ENCODE peak calls at places on chromosomes 1 and 21, in six cellular contexts. O is GDM1, V is WTC11, C is anterior cingulate cortex, R is D341Med, I is GM03348. A is an unnamed sample.

GRCh38 chr1:239247299-239247698 is 139.1 kb upstream of the CHRM3 start:
- DNase-seq in R (no peak), O (no peak), C (no peak), V (no peak), I (no peak), A (no peak)

GRCh38 chr1:53110370-53111072 is 31.9 kb downstream of the SLC1A7 start:
- DNase-seq in O (peak), C (no peak), V (no peak), R (no peak), I (peak), A (no peak)

GRCh38 chr1:58652351-58653184 is 47.3 kb downstream of the MYSM1 start:
- DNase-seq in C (no peak), V (peak), O (peak), I (peak), R (peak), A (peak)

GRCh38 chr1:41657101-41657500 is 172.6 kb upstream of the EDN2 start:
- DNase-seq in C (no peak), I (no peak), O (no peak), R (no peak), V (no peak), A (no peak)

GRCh38 chr1:89894210-89894668 is 73.4 kb downstream of the LRRC8D start:
- DNase-seq in I (peak), O (no peak), C (no peak), V (no peak), R (no peak), A (no peak)

GRCh38 chr1:109803901-109804331 is 40.2 kb upstream of the EPS8L3 start:
- DNase-seq in O (no peak), I (no peak), V (no peak), C (no peak), R (no peak), A (no peak)

GRCh38 chr1:75034376-75034775 is 99.8 kb upstream of the LHX8 start:
- DNase-seq in V (no peak), I (no peak), O (no peak), C (no peak), R (no peak), A (peak)

GRCh38 chr21:34592120-34592561 is 22.8 kb downstream of the RCAN1 start:
- DNase-seq in V (no peak), R (no peak), I (peak), C (no peak), O (no peak), A (peak)

GRCh38 chr1:217407426-217407825 is 223.5 kb downstream of the GPATCH2 start:
- DNase-seq in R (no peak), I (no peak), C (no peak), V (no peak), O (no peak), A (no peak)

GRCh38 chr21:26952274-26953066 is 14.4 kb downstream of the ADAMTS5 start:
- DNase-seq in C (no peak), V (no peak), R (no peak), I (no peak), O (no peak), A (no peak)

GRCh38 chr1:114610546-114611245 is 29.3 kb upstream of the BCAS2 start:
- DNase-seq in V (no peak), O (no peak), I (no peak), R (no peak), C (no peak), A (no peak)

GRCh38 chr1:2322065-2322571 is 69.2 kb downstream of the MORN1 start:
- DNase-seq in V (peak), C (peak), O (no peak), R (no peak), I (peak), A (no peak)

GRCh38 chr1:167645161-167645560 is 15.1 kb downstream of the RCSD1 start:
- DNase-seq in R (no peak), O (no peak), C (no peak), V (no peak), I (no peak), A (no peak)

GRCh38 chr1:36089393-36090121 is 865 bp downstream of the ADPRS start:
- DNase-seq in C (no peak), R (no peak), V (peak), O (no peak), I (peak), A (no peak)

GRCh38 chr1:195878478-195878877 is 729.8 kb downstream of the KCNT2 start:
- DNase-seq in I (no peak), C (no peak), R (no peak), V (no peak), O (no peak), A (no peak)

GRCh38 chr1:198273901-198274300 is 117.1 kb downstream of the NEK7 start:
- DNase-seq in C (no peak), I (no peak), V (no peak), O (no peak), R (no peak), A (no peak)

GRCh38 chr1:223319373-223319772 is 44.6 kb downstream of the SUSD4 start:
- DNase-seq in R (no peak), O (no peak), V (no peak), I (no peak), C (no peak), A (no peak)

GRCh38 chr1:12229386-12229834 is 420 bp upstream of the VPS13D start:
- DNase-seq in I (no peak), V (no peak), C (no peak), O (no peak), R (no peak), A (no peak)

GRCh38 chr1:62436039-62436465 is 797 bp upstream of the USP1 start:
- DNase-seq in O (no peak), R (peak), V (peak), I (peak), C (peak), A (no peak)

GRCh38 chr1:67200755-67201154 is 34.5 kb downstream of the IL23R start:
- DNase-seq in V (no peak), I (no peak), C (no peak), O (no peak), R (no peak), A (no peak)

GRCh38 chr1:154154534-154155181 is at the start of gene NUP210L:
- DNase-seq in I (no peak), R (no peak), O (no peak), V (peak), C (peak), A (peak)

GRCh38 chr21:41601573-41602371 is 93.8 kb upstream of the TMPRSS2 start:
- DNase-seq in C (no peak), V (no peak), R (no peak), I (peak), O (no peak), A (peak)